ENCODE peak calls at places on chromosomes 6 and 20, in five cellular contexts. T is stimulated activated CD8-positive, alpha-beta memory T cell treated with anti-CD3 and anti-CD28 coated beads, Interleukin-7, amount 100 ng/mL, for 1 hour; B is EH; O is AG10803; Y is activated CD4-positive, alpha-beta T cell treated with anti-CD3 and anti-CD28 coated beads for 4 hours. P is an unnamed sample.
A peak's percentile ranks its signal among the peaks of the same experiment; 100 is the strongest.

GRCh38 chr6:116018976-116019375 is 41.7 kb downstream of the FRK start:
- DNase-seq in O (no peak), T (no peak), B (no peak), Y (no peak), P (no peak)

GRCh38 chr6:167669870-167670802 is 156.6 kb upstream of the AFDN start:
- DNase-seq in Y (no peak), O (no peak), B (no peak), T (no peak), P (no peak)

GRCh38 chr6:147392917-147393625 is 115.4 kb upstream of the SAMD5 start:
- DNase-seq in Y (no peak), B (no peak), T (no peak), O (no peak), P (no peak)

GRCh38 chr6:44011350-44011925 is 115.8 kb downstream of the MRPL14 start:
- DNase-seq in T (no peak), O (peak; percentile 50), Y (no peak), B (peak; percentile 53), P (no peak)

GRCh38 chr6:25229671-25230321 is 49.4 kb upstream of the CARMIL1 start:
- DNase-seq in Y (no peak), B (peak; percentile 97), O (peak; percentile 99), T (no peak), P (peak; percentile 70)

GRCh38 chr6:73231986-73232391 is 6.7 kb upstream of the KHDC1L start:
- DNase-seq in O (no peak), Y (no peak), B (peak; percentile 15), T (no peak), P (no peak)

GRCh38 chr6:147506704-147507114 is 1.8 kb upstream of the SAMD5 start:
- DNase-seq in B (peak; percentile 64), T (no peak), O (peak; percentile 29), Y (no peak), P (peak; percentile 91)

GRCh38 chr20:18689557-18689956 is 101.7 kb downstream of the DTD1 start:
- DNase-seq in B (peak; percentile 25), T (no peak), O (no peak), Y (no peak), P (no peak)

P was measured in adipocyte.